ENCODE peak calls at places on chromosomes 5 and 9, in seven cellular contexts. E is neuronal stem cell, I is H1, L is IMR-90, R is mesenchymal stem cell, Y is mesendoderm, Z is trophoblast cell. X is an unnamed sample.

GRCh38 chr5:160693831-160694473 is 158.1 kb downstream of the ATP10B start:
- DNase-seq in I (no peak), Y (peak; percentile 25), L (no peak), R (no peak), Z (no peak), E (no peak), X (no peak)

GRCh38 chr5:43251754-43252153 is 59.7 kb downstream of the NIM1K start:
- DNase-seq in I (no peak), R (no peak), Y (no peak), L (no peak), Z (no peak), E (no peak), X (no peak)

GRCh38 chr5:42059291-42059690 is 134.2 kb downstream of the FBXO4 start:
- DNase-seq in R (peak; percentile 1), Y (no peak), Z (peak; percentile 89), E (no peak), L (no peak), I (no peak), X (no peak)

GRCh38 chr9:12781334-12781733 is 6.5 kb downstream of the LURAP1L start:
- DNase-seq in Y (no peak), L (no peak), Z (no peak), I (no peak), E (no peak), R (no peak), X (no peak)

GRCh38 chr5:16082053-16082452 is 97.5 kb downstream of the MARCHF11 start:
- DNase-seq in Z (no peak), E (no peak), L (no peak), Y (no peak), R (no peak), I (no peak), X (no peak)

GRCh38 chr5:116404001-116404400 is 170.6 kb downstream of the SEMA6A start:
- DNase-seq in I (no peak), E (no peak), Z (no peak), Y (no peak), L (no peak), R (no peak), X (no peak)

GRCh38 chr5:84682531-84682930 is 297.9 kb upstream of the EDIL3 start:
- DNase-seq in L (no peak), E (no peak), Z (no peak), I (no peak), R (no peak), Y (no peak), X (no peak)

GRCh38 chr9:71648453-71648852 is 119.9 kb downstream of the CEMIP2 start:
- DNase-seq in Z (no peak), R (peak; percentile 70), L (no peak), Y (no peak), I (no peak), E (no peak), X (no peak)

GRCh38 chr5:150148408-150148927 is 7.2 kb downstream of the PDGFRB start:
- DNase-seq in E (no peak), Z (no peak), I (no peak), Y (no peak), R (no peak), L (peak; percentile 45), X (no peak)

GRCh38 chr5:175410926-175411325 is 33.1 kb downstream of the DRD1 start:
- DNase-seq in Z (peak; percentile 63), Y (peak; percentile 69), L (no peak), I (no peak), E (no peak), R (no peak), X (no peak)

GRCh38 chr9:72041775-72042194 is 18.6 kb downstream of the C9orf57 start:
- DNase-seq in Z (no peak), R (no peak), I (no peak), Y (no peak), E (no peak), L (peak; percentile 76), X (no peak)

GRCh38 chr5:108167174-108167573 is 214.7 kb downstream of the FBXL17 start:
- DNase-seq in L (no peak), Y (no peak), E (no peak), R (no peak), I (no peak), Z (no peak), X (no peak)

GRCh38 chr9:122076773-122077172 is 16.3 kb downstream of the TTLL11 start:
- DNase-seq in Z (no peak), Y (no peak), E (no peak), R (no peak), I (no peak), L (no peak), X (no peak)

GRCh38 chr9:89425921-89426388 is 72.0 kb downstream of the SEMA4D start:
- DNase-seq in Y (no peak), Z (no peak), I (no peak), L (no peak), R (no peak), E (no peak), X (no peak)

GRCh38 chr5:94994465-94994996 is 290.4 kb downstream of the MCTP1 start:
- DNase-seq in Y (peak; percentile 28), L (no peak), Z (peak; percentile 18), R (no peak), E (no peak), I (no peak), X (no peak)

GRCh38 chr9:36772449-36773370 is 200.0 kb downstream of the MELK start:
- DNase-seq in Z (peak; percentile 41), E (no peak), I (no peak), R (peak; percentile 15), L (peak; percentile 36), Y (peak; percentile 23), X (peak; percentile 39)

GRCh38 chr5:98929982-98930355 is 1.2 kb upstream of the CHD1 start:
- DNase-seq in R (no peak), E (no peak), L (no peak), Y (no peak), I (no peak), Z (peak; percentile 30), X (no peak)
- H3K4me1 ChIP-seq in R (no peaks in the 10 kb centered on the region), E (peaks cover 24% of the 10 kb centered on the region), L (no peaks in the 10 kb centered on the region), Y (no peaks in the 10 kb centered on the region), I (no peaks in the 10 kb centered on the region), Z (no peaks in the 10 kb centered on the region), X (no peaks in the 10 kb centered on the region)

GRCh38 chr5:6585168-6585567 is 47.7 kb downstream of the NSUN2 start:
- DNase-seq in I (no peak), Y (no peak), L (no peak), E (no peak), Z (no peak), R (no peak), X (no peak)
- H3K18ac ChIP-seq in I (no peak overlapping the region), Y (no peak overlapping the region), L (no peak overlapping the region), E (no peak overlapping the region), Z (no peak overlapping the region), R (no peak overlapping the region), X (no peak overlapping the region)

GRCh38 chr9:97940233-97940632 is 2.3 kb upstream of the HEMGN start:
- DNase-seq in L (no peak), Z (no peak), I (no peak), R (no peak), E (no peak), Y (no peak), X (no peak)

GRCh38 chr9:97940707-97941106 is 2.7 kb upstream of the HEMGN start:
- DNase-seq in Z (no peak), E (no peak), Y (no peak), R (no peak), I (no peak), L (no peak), X (no peak)

GRCh38 chr9:97938081-97938644 is at the start of gene HEMGN:
- DNase-seq in L (no peak), E (no peak), Y (no peak), R (no peak), Z (no peak), I (no peak), X (no peak)

GRCh38 chr9:97943308-97943855 is 5.4 kb upstream of the HEMGN start:
- DNase-seq in I (no peak), R (no peak), L (no peak), E (no peak), Y (no peak), Z (no peak), X (no peak)

DNA sequence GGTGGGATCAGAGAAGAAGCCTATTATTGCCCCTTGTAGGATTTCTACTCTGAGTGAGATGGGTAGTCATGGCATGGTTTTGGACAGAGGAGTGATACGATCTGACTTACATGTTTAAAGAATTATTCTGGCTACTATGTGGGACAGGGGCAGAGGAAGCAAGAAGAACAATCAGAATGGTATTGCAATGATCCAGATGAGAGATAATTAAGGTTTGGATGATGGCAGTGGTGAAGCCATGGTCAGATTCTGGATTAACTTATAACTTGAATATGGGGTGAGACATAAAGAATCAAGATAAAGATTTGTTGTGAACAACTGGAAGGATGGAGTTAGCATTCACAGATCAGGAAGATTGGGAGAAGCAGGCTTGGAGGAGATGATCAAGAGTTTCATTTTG is 3.4 kb upstream of the HEMGN start:
- DNase-seq in Z (no peak), E (no peak), I (no peak), Y (no peak), L (no peak), R (no peak), X (no peak)
- H3K4me1 ChIP-seq in Z (no peaks in the 10 kb centered on the region), E (no peaks in the 10 kb centered on the region), I (no peaks in the 10 kb centered on the region), Y (no peaks in the 10 kb centered on the region), L (no peaks in the 10 kb centered on the region), R (no peaks in the 10 kb centered on the region), X (no peaks in the 10 kb centered on the region)

GRCh38 chr5:6736524-6737042 is 23.4 kb downstream of the TENT4A start:
- DNase-seq in L (no peak), I (no peak), R (no peak), E (no peak), Z (no peak), Y (no peak), X (no peak)

GRCh38 chr5:6734781-6735180 is 21.5 kb downstream of the TENT4A start:
- DNase-seq in I (no peak), Y (no peak), E (no peak), R (no peak), Z (no peak), L (no peak), X (no peak)

GRCh38 chr5:6734243-6734695 is 21.0 kb downstream of the TENT4A start:
- DNase-seq in I (no peak), R (no peak), L (peak; percentile 56), Y (no peak), E (no peak), Z (no peak), X (no peak)

GRCh38 chr5:6737043-6737941 is 24.1 kb downstream of the TENT4A start:
- DNase-seq in Y (no peak), I (no peak), Z (no peak), R (no peak), E (no peak), L (no peak), X (no peak)

DNA sequence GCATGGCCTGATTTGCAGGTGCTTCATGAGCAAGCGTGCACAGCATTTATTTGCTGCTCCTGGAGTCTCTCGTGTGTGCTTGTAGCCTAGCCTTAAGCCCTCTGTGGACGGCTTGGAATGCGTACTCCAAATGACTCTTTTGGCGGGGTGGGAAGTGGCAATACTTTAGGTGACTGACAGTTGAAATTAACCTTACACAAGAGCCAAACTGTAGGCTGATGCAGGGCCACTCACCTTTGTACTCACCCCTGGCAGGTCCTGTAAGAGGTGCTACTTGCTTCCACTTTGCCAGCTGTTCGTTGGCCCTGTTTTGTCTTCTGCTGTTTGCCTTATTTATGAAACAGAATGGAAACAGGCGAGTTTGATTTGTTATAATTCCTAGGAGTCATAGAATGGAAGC is 22.9 kb downstream of the TENT4A start:
- DNase-seq in Y (no peak), L (no peak), Z (no peak), I (no peak), E (no peak), R (no peak), X (no peak)
- H3K18ac ChIP-seq in Y (no peak overlapping the region), L (no peak overlapping the region), Z (no peak overlapping the region), I (no peak overlapping the region), E (no peak overlapping the region), R (no peak overlapping the region), X (no peak overlapping the region)